ENCODE peak calls at places on chromosome 4, in five cellular contexts. X is HCT116, T is A549, M is H9, E is OCI-LY7. Q is an unnamed sample.

GRCh38 chr4:139768913-139769312 is 103.3 kb downstream of the MGST2 start:
- DNase-seq in X (no peak), T (no peak), M (peak), E (no peak), Q (no peak)

GRCh38 chr4:7842384-7843279 is 97.0 kb downstream of the AFAP1 start:
- DNase-seq in X (peak), T (peak), M (no peak), E (no peak), Q (peak)

GRCh38 chr4:1009647-1010521 is 1.5 kb upstream of the FGFRL1 start:
- DNase-seq in X (no peak), T (no peak), M (peak), E (peak), Q (peak)

GRCh38 chr4:77201857-77202256 is 44.9 kb downstream of the CCNG2 start:
- DNase-seq in X (no peak), T (no peak), M (no peak), E (no peak), Q (peak)

GRCh38 chr4:176277162-176277904 is 8.3 kb upstream of the ASB5 start:
- DNase-seq in X (peak), T (peak), M (peak), E (peak), Q (peak)

GRCh38 chr4:39850727-39851126 is 127.0 kb downstream of the PDS5A start:
- DNase-seq in X (no peak), T (no peak), M (no peak), E (no peak), Q (no peak)

GRCh38 chr4:31230579-31230978 is 510.4 kb downstream of the PCDH7 start:
- DNase-seq in X (no peak), T (no peak), M (no peak), E (no peak), Q (no peak)

GRCh38 chr4:144667500-144667899 is 21.5 kb downstream of the HHIP start:
- DNase-seq in X (no peak), T (no peak), M (no peak), E (no peak), Q (no peak)

GRCh38 chr4:7911044-7911578 is 28.6 kb downstream of the AFAP1 start:
- DNase-seq in X (no peak), T (no peak), M (peak), E (no peak), Q (peak)

GRCh38 chr4:60913026-60913425 is 287.1 kb upstream of the ADGRL3 start:
- DNase-seq in X (no peak), T (no peak), M (no peak), E (no peak), Q (no peak)

GRCh38 chr4:26985836-26986235 is 125.2 kb downstream of the STIM2 start:
- DNase-seq in X (no peak), T (no peak), M (no peak), E (peak), Q (no peak)

GRCh38 chr4:182537031-182537617 is 293.9 kb downstream of the TENM3 start:
- DNase-seq in X (no peak), T (no peak), M (no peak), E (no peak), Q (no peak)

GRCh38 chr4:107893171-107894137 is 37.9 kb upstream of the CYP2U1 start:
- DNase-seq in X (no peak), T (no peak), M (no peak), E (no peak), Q (peak)

GRCh38 chr4:77852892-77853495 is 9.6 kb upstream of the MRPL1 start:
- DNase-seq in X (no peak), T (no peak), M (no peak), E (peak), Q (no peak)

GRCh38 chr4:89111833-89112563 is 665 bp downstream of the TIGD2 start:
- DNase-seq in X (no peak), T (peak), M (no peak), E (no peak), Q (peak)

GRCh38 chr4:185755451-185755850 is 56.5 kb downstream of the SORBS2 start:
- DNase-seq in X (no peak), T (no peak), M (no peak), E (no peak), Q (no peak)

GRCh38 chr4:77996076-77996475 is 61.0 kb upstream of the FRAS1 start:
- DNase-seq in X (no peak), T (no peak), M (no peak), E (no peak), Q (no peak)

DNA sequence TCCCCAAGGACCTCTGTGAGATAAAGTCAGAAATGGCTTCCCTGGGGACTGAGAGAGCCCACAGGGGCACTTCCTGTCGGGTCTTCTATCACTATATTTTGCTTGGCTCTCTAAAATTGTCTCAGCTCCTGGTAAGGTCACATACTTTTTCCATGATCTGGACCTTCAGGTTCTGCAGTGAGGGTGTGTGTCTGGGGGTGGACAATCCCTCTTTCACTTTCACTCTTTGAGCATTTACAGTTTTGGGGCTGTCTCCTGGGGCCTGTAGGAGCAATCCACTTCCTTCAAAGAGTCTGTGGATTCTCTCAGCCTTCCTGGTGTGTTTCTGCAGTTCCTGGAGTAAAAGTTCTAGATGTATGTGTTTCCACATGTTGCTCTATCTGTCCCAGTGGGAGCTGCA is 335.7 kb downstream of the FSTL5 start:
- DNase-seq in X (no peak), T (no peak), M (no peak), E (no peak), Q (no peak)
- H3K4me2 ChIP-seq in X (no peak), T (no peak), M (no peak), E (no peak), Q (peak)

GRCh38 chr4:113031212-113031611 is 18.2 kb upstream of the ANK2 start:
- DNase-seq in X (no peak), T (no peak), M (no peak), E (no peak), Q (no peak)
- TF ChIP-seq CTCF in X (no peak), T (no peak), M (no peak), E (no peak), Q (no peak)

GRCh38 chr4:109703664-109704351 is 563 bp upstream of the CASP6 start:
- DNase-seq in X (no peak), T (no peak), M (no peak), E (no peak), Q (no peak)

GRCh38 chr4:109701566-109702399 is 1.5 kb downstream of the CASP6 start:
- DNase-seq in X (no peak), T (no peak), M (peak), E (peak), Q (peak)

GRCh38 chr4:109702950-109703663 is at the start of gene CASP6:
- DNase-seq in X (peak), T (peak), M (peak), E (peak), Q (peak)

GRCh38 chr4:109699553-109700225 is 3.6 kb downstream of the CASP6 start:
- DNase-seq in X (no peak), T (no peak), M (no peak), E (no peak), Q (no peak)
- H3K27ac ChIP-seq in X (no peak), T (no peak), M (no peak), E (no peak), Q (no peak)

GRCh38 chr4:54230479-54231418 is 1.7 kb downstream of the PDGFRA start:
- DNase-seq in X (no peak), T (no peak), M (peak), E (no peak), Q (no peak)
- H3K4me2 ChIP-seq in X (no peak), T (peak), M (peak), E (no peak), Q (peak)

GRCh38 chr4:151361126-151361525 is 35.7 kb upstream of the SH3D19 start:
- DNase-seq in X (no peak), T (no peak), M (no peak), E (no peak), Q (no peak)

GRCh38 chr4:151355155-151355554 is 29.8 kb upstream of the SH3D19 start:
- DNase-seq in X (no peak), T (no peak), M (no peak), E (no peak), Q (peak)

GRCh38 chr4:151359576-151359975 is 34.2 kb upstream of the SH3D19 start:
- DNase-seq in X (no peak), T (no peak), M (no peak), E (no peak), Q (no peak)

GRCh38 chr4:151356510-151356909 is 31.1 kb upstream of the SH3D19 start:
- DNase-seq in X (peak), T (no peak), M (no peak), E (no peak), Q (peak)

GRCh38 chr4:151358266-151358665 is 32.9 kb upstream of the SH3D19 start:
- DNase-seq in X (no peak), T (no peak), M (no peak), E (no peak), Q (no peak)
- TF ChIP-seq CTCF in X (no peak), T (no peak), M (no peak), E (no peak), Q (no peak)

Q was measured in mammary epithelial cell.